ENCODE peak calls at places on chromosomes 7 and 10, in ten cellular contexts. One of them, this sample, is unnamed.
A peak's percentile ranks its signal among the peaks of the same experiment; 100 is the strongest.

GRCh38 chr10:13890617-13891541 is 304.1 kb downstream of the PRPF18 start:
- DNase-seq in HL-60: no peak
- DNase-seq in transverse colon: no peak
- DNase-seq in HepG2: no peak
- DNase-seq in upper lobe of left lung: no peak
- DNase-seq in prostate gland: no peak
- DNase-seq in spleen: no peak
- DNase-seq in SK-N-SH: peak; percentile 69
- DNase-seq in K562: no peak
- DNase-seq in GM12878: no peak
- DNase-seq in this sample: no peak

GRCh38 chr10:75466016-75466415 is 34.6 kb downstream of the LRMDA start:
- DNase-seq in spleen: no peak
- DNase-seq in K562: no peak
- DNase-seq in GM12878: no peak
- DNase-seq in HL-60: no peak
- DNase-seq in upper lobe of left lung: no peak
- DNase-seq in transverse colon: no peak
- DNase-seq in prostate gland: no peak
- DNase-seq in HepG2: no peak
- DNase-seq in SK-N-SH: no peak
- DNase-seq in this sample: no peak

GRCh38 chr7:116161733-116162132 is 48.6 kb upstream of the TES start:
- DNase-seq in SK-N-SH: no peak
- DNase-seq in HL-60: no peak
- DNase-seq in prostate gland: no peak
- DNase-seq in K562: no peak
- DNase-seq in HepG2: no peak
- DNase-seq in GM12878: no peak
- DNase-seq in transverse colon: no peak
- DNase-seq in upper lobe of left lung: no peak
- DNase-seq in spleen: no peak
- DNase-seq in this sample: no peak

GRCh38 chr7:44384586-44385383 is 59.4 kb upstream of the CAMK2B start:
- DNase-seq in HepG2: no peak
- DNase-seq in K562: no peak
- DNase-seq in HL-60: no peak
- DNase-seq in transverse colon: no peak
- DNase-seq in GM12878: no peak
- DNase-seq in spleen: peak; percentile 58
- DNase-seq in prostate gland: no peak
- DNase-seq in SK-N-SH: no peak
- DNase-seq in upper lobe of left lung: no peak
- DNase-seq in this sample: peak; percentile 13

GRCh38 chr10:29119374-29119773 is 169.5 kb upstream of the LYZL1 start:
- DNase-seq in K562: peak; percentile 60
- DNase-seq in prostate gland: no peak
- DNase-seq in HepG2: peak; percentile 46
- DNase-seq in HL-60: peak; percentile 40
- DNase-seq in SK-N-SH: no peak
- DNase-seq in spleen: no peak
- DNase-seq in GM12878: no peak
- DNase-seq in upper lobe of left lung: no peak
- DNase-seq in transverse colon: peak; percentile 72
- DNase-seq in this sample: no peak

GRCh38 chr10:15817407-15818046 is 42.8 kb downstream of the MINDY3 start:
- DNase-seq in GM12878: no peak
- DNase-seq in HepG2: peak; percentile 42
- DNase-seq in prostate gland: no peak
- DNase-seq in transverse colon: no peak
- DNase-seq in HL-60: no peak
- DNase-seq in spleen: no peak
- DNase-seq in upper lobe of left lung: no peak
- DNase-seq in K562: no peak
- DNase-seq in SK-N-SH: no peak
- DNase-seq in this sample: no peak

GRCh38 chr7:116216956-116217570 is 6.7 kb downstream of the TES start:
- DNase-seq in HepG2: no peak
- DNase-seq in upper lobe of left lung: no peak
- DNase-seq in GM12878: no peak
- DNase-seq in prostate gland: no peak
- DNase-seq in transverse colon: no peak
- DNase-seq in SK-N-SH: no peak
- DNase-seq in K562: no peak
- DNase-seq in spleen: no peak
- DNase-seq in HL-60: no peak
- DNase-seq in this sample: no peak

GRCh38 chr7:106022193-106022821 is 59.2 kb downstream of the CDHR3 start:
- DNase-seq in spleen: peak; percentile 84
- DNase-seq in HepG2: no peak
- DNase-seq in GM12878: peak; percentile 74
- DNase-seq in upper lobe of left lung: peak; percentile 38
- DNase-seq in prostate gland: no peak
- DNase-seq in SK-N-SH: no peak
- DNase-seq in HL-60: peak; percentile 9
- DNase-seq in transverse colon: peak; percentile 63
- DNase-seq in K562: no peak
- DNase-seq in this sample: no peak

GRCh38 chr7:128931965-128932861 is 5.5 kb upstream of the IRF5 start:
- DNase-seq in K562: no peak
- DNase-seq in transverse colon: no peak
- DNase-seq in upper lobe of left lung: no peak
- DNase-seq in prostate gland: no peak
- DNase-seq in GM12878: no peak
- DNase-seq in HL-60: no peak
- DNase-seq in SK-N-SH: no peak
- DNase-seq in spleen: no peak
- DNase-seq in HepG2: no peak
- DNase-seq in this sample: no peak

GRCh38 chr10:28054211-28054888 is 55.5 kb upstream of the ODAD2 start:
- DNase-seq in spleen: no peak
- DNase-seq in GM12878: no peak
- DNase-seq in upper lobe of left lung: no peak
- DNase-seq in HepG2: no peak
- DNase-seq in HL-60: no peak
- DNase-seq in SK-N-SH: no peak
- DNase-seq in K562: no peak
- DNase-seq in prostate gland: no peak
- DNase-seq in transverse colon: no peak
- DNase-seq in this sample: no peak

GRCh38 chr10:58382489-58382995 is 2.7 kb upstream of the TFAM start:
- DNase-seq in HL-60: no peak
- DNase-seq in SK-N-SH: no peak
- DNase-seq in upper lobe of left lung: no peak
- DNase-seq in transverse colon: no peak
- DNase-seq in HepG2: no peak
- DNase-seq in K562: no peak
- DNase-seq in GM12878: no peak
- DNase-seq in prostate gland: no peak
- DNase-seq in spleen: no peak
- DNase-seq in this sample: no peak
- TF ChIP-seq POLR2AphosphoS5 in HL-60: no peak
- TF ChIP-seq POLR2AphosphoS5 in SK-N-SH: no peak
- TF ChIP-seq POLR2AphosphoS5 in upper lobe of left lung: no peak
- TF ChIP-seq POLR2AphosphoS5 in transverse colon: no peak
- TF ChIP-seq POLR2AphosphoS5 in HepG2: no peak
- TF ChIP-seq POLR2AphosphoS5 in K562: no peak
- TF ChIP-seq POLR2AphosphoS5 in GM12878: no peak
- TF ChIP-seq POLR2AphosphoS5 in prostate gland: no peak
- TF ChIP-seq POLR2AphosphoS5 in spleen: no peak
- TF ChIP-seq POLR2AphosphoS5 in this sample: no peak

DNA sequence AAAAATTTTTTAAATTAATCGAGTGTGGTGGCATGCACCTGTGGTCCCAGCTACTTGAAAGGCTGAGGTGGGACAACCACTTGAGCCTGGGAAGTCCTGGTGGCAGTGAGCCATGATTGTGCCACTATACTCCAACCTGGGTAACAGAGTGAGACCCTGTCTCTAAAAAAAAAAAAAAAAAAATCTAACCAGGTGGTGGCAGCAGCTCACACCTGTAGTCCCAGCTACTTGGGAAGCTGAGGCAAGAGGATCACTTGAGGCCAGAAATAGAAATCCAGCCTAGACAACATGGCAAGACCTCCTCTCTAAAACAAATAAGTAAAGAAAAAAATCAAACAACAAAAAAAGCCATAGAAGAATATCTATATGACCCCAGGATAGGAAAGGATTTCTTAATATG is 3.6 kb upstream of the MYOF start:
- DNase-seq in SK-N-SH: no peak
- DNase-seq in K562: no peak
- DNase-seq in HepG2: no peak
- DNase-seq in prostate gland: no peak
- DNase-seq in HL-60: no peak
- DNase-seq in upper lobe of left lung: no peak
- DNase-seq in spleen: no peak
- DNase-seq in GM12878: no peak
- DNase-seq in transverse colon: no peak
- DNase-seq in this sample: no peak
- TF ChIP-seq CTCF in SK-N-SH: no peak
- TF ChIP-seq CTCF in K562: no peak
- TF ChIP-seq CTCF in HepG2: no peak
- TF ChIP-seq CTCF in prostate gland: no peak
- TF ChIP-seq CTCF in HL-60: no peak
- TF ChIP-seq CTCF in upper lobe of left lung: no peak
- TF ChIP-seq CTCF in spleen: no peak
- TF ChIP-seq CTCF in GM12878: no peak
- TF ChIP-seq CTCF in transverse colon: no peak
- TF ChIP-seq CTCF in this sample: no peak

GRCh38 chr7:21898265-21898930 is 47.3 kb downstream of the CDCA7L start:
- DNase-seq in HepG2: no peak
- DNase-seq in prostate gland: no peak
- DNase-seq in transverse colon: no peak
- DNase-seq in SK-N-SH: no peak
- DNase-seq in HL-60: peak; percentile 81
- DNase-seq in K562: no peak
- DNase-seq in spleen: peak; percentile 83
- DNase-seq in GM12878: peak; percentile 62
- DNase-seq in upper lobe of left lung: peak; percentile 46
- DNase-seq in this sample: no peak
- TF ChIP-seq POLR2AphosphoS5 in HepG2: no peak
- TF ChIP-seq POLR2AphosphoS5 in prostate gland: no peak
- TF ChIP-seq POLR2AphosphoS5 in transverse colon: no peak
- TF ChIP-seq POLR2AphosphoS5 in SK-N-SH: no peak
- TF ChIP-seq POLR2AphosphoS5 in HL-60: peak; percentile 32
- TF ChIP-seq POLR2AphosphoS5 in K562: no peak
- TF ChIP-seq POLR2AphosphoS5 in spleen: no peak
- TF ChIP-seq POLR2AphosphoS5 in GM12878: peak; percentile 50
- TF ChIP-seq POLR2AphosphoS5 in upper lobe of left lung: peak; percentile 22
- TF ChIP-seq POLR2AphosphoS5 in this sample: no peak

GRCh38 chr7:146115665-146116451 is 743 bp upstream of the CNTNAP2 start:
- DNase-seq in HL-60: peak; percentile 27
- DNase-seq in K562: peak; percentile 84
- DNase-seq in upper lobe of left lung: no peak
- DNase-seq in transverse colon: peak; percentile 8
- DNase-seq in spleen: peak; percentile 63
- DNase-seq in GM12878: no peak
- DNase-seq in prostate gland: peak; percentile 15
- DNase-seq in SK-N-SH: peak; percentile 86
- DNase-seq in HepG2: no peak
- DNase-seq in this sample: no peak

GRCh38 chr7:146123715-146124114 is 7.1 kb downstream of the CNTNAP2 start:
- DNase-seq in K562: no peak
- DNase-seq in HL-60: no peak
- DNase-seq in GM12878: no peak
- DNase-seq in prostate gland: no peak
- DNase-seq in upper lobe of left lung: no peak
- DNase-seq in transverse colon: no peak
- DNase-seq in HepG2: no peak
- DNase-seq in spleen: no peak
- DNase-seq in SK-N-SH: no peak
- DNase-seq in this sample: no peak

GRCh38 chr7:146116452-146117219 is at the start of gene CNTNAP2:
- DNase-seq in SK-N-SH: peak; percentile 86
- DNase-seq in spleen: peak; percentile 57
- DNase-seq in prostate gland: peak; percentile 5
- DNase-seq in HepG2: no peak
- DNase-seq in HL-60: no peak
- DNase-seq in K562: no peak
- DNase-seq in upper lobe of left lung: no peak
- DNase-seq in transverse colon: no peak
- DNase-seq in GM12878: no peak
- DNase-seq in this sample: no peak

GRCh38 chr7:146119016-146119415 is 2.4 kb downstream of the CNTNAP2 start:
- DNase-seq in HL-60: no peak
- DNase-seq in transverse colon: no peak
- DNase-seq in HepG2: no peak
- DNase-seq in prostate gland: no peak
- DNase-seq in K562: no peak
- DNase-seq in GM12878: no peak
- DNase-seq in SK-N-SH: peak; percentile 33
- DNase-seq in spleen: no peak
- DNase-seq in upper lobe of left lung: no peak
- DNase-seq in this sample: no peak
- TF ChIP-seq CTCF in HL-60: no peak
- TF ChIP-seq CTCF in transverse colon: no peak
- TF ChIP-seq CTCF in HepG2: no peak
- TF ChIP-seq CTCF in prostate gland: no peak
- TF ChIP-seq CTCF in K562: no peak
- TF ChIP-seq CTCF in GM12878: no peak
- TF ChIP-seq CTCF in SK-N-SH: peak; percentile 72
- TF ChIP-seq CTCF in spleen: no peak
- TF ChIP-seq CTCF in upper lobe of left lung: no peak
- TF ChIP-seq CTCF in this sample: no peak

GRCh38 chr7:18866359-18867036 is 250.9 kb downstream of the TWIST1 start:
- DNase-seq in transverse colon: peak; percentile 8
- DNase-seq in upper lobe of left lung: peak; percentile 69
- DNase-seq in K562: no peak
- DNase-seq in prostate gland: no peak
- DNase-seq in spleen: no peak
- DNase-seq in HepG2: no peak
- DNase-seq in SK-N-SH: no peak
- DNase-seq in HL-60: no peak
- DNase-seq in GM12878: peak; percentile 19
- DNase-seq in this sample: peak; percentile 33
- TF ChIP-seq POLR2AphosphoS5 in transverse colon: no peak
- TF ChIP-seq POLR2AphosphoS5 in upper lobe of left lung: no peak
- TF ChIP-seq POLR2AphosphoS5 in K562: no peak
- TF ChIP-seq POLR2AphosphoS5 in prostate gland: no peak
- TF ChIP-seq POLR2AphosphoS5 in spleen: no peak
- TF ChIP-seq POLR2AphosphoS5 in HepG2: no peak
- TF ChIP-seq POLR2AphosphoS5 in SK-N-SH: peak; percentile 58
- TF ChIP-seq POLR2AphosphoS5 in HL-60: no peak
- TF ChIP-seq POLR2AphosphoS5 in GM12878: no peak
- TF ChIP-seq POLR2AphosphoS5 in this sample: peak; percentile 81

DNA sequence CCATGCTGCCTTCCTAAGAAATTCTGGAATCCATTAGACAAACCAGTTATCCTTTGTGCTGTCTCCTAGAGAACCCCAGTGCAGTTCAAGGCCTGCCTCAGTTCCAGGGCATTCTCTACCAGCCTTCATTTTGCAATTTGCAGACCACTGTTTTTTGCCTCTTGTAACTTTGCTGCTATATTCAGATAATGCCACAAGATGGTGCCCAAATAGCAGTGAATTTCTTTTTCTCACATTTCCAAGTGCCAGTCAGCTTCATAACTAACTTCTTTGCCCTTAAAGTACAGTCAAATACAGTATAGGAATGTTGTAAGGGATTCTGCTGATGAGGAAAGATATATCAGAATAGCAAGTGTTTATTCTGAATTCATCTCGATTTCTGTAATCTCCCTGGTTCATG is 25.2 kb downstream of the LOXL4 start:
- DNase-seq in K562: no peak
- DNase-seq in prostate gland: no peak
- DNase-seq in GM12878: no peak
- DNase-seq in HepG2: no peak
- DNase-seq in spleen: no peak
- DNase-seq in transverse colon: no peak
- DNase-seq in upper lobe of left lung: no peak
- DNase-seq in SK-N-SH: peak; percentile 29
- DNase-seq in HL-60: no peak
- DNase-seq in this sample: no peak
- TF ChIP-seq CTCF in K562: no peak
- TF ChIP-seq CTCF in prostate gland: no peak
- TF ChIP-seq CTCF in GM12878: peak; percentile 26
- TF ChIP-seq CTCF in HepG2: peak; percentile 60
- TF ChIP-seq CTCF in spleen: peak; percentile 33
- TF ChIP-seq CTCF in transverse colon: no peak
- TF ChIP-seq CTCF in upper lobe of left lung: no peak
- TF ChIP-seq CTCF in SK-N-SH: peak; percentile 69
- TF ChIP-seq CTCF in HL-60: no peak
- TF ChIP-seq CTCF in this sample: no peak

This sample was measured in breast epithelium.